ENCODE peak calls at places on chromosomes 11 and 22, in seven cellular contexts. S is SJSA1, C is A172, K is fibroblast of gingiva, M is right cardiac atrium, I is ELF-1, P is iPS DF 19.7. Q is an unnamed sample.

GRCh38 chr22:50125029-50125428 is 35.2 kb downstream of the MOV10L1 start:
- DNase-seq in C (no peak), S (peak; percentile 34), M (no peak), K (no peak), P (no peak), I (no peak), Q (no peak)

GRCh38 chr11:15114501-15115475 is at the start of gene INSC:
- DNase-seq in P (no peak), I (peak; percentile 18), K (peak; percentile 52), C (no peak), S (no peak), M (peak; percentile 67), Q (no peak)

GRCh38 chr11:120108154-120108784 is 29.6 kb downstream of the TRIM29 start:
- DNase-seq in C (peak; percentile 21), M (peak; percentile 84), S (peak; percentile 45), K (peak; percentile 32), P (no peak), I (peak; percentile 88), Q (no peak)

GRCh38 chr22:45818130-45819085 is 146.8 kb downstream of the ATXN10 start:
- DNase-seq in M (peak; percentile 63), S (no peak), K (no peak), P (no peak), C (no peak), I (peak; percentile 51), Q (no peak)

GRCh38 chr11:95556342-95557151 is 233.0 kb downstream of the FAM76B start:
- DNase-seq in S (no peak), P (no peak), C (no peak), M (no peak), K (peak; percentile 94), I (no peak), Q (peak; percentile 78)

GRCh38 chr11:6538456-6538855 is 41.4 kb downstream of the DNHD1 start:
- DNase-seq in C (no peak), K (no peak), S (no peak), P (no peak), I (peak; percentile 21), M (no peak), Q (no peak)

GRCh38 chr11:15201586-15201985 is 86.9 kb downstream of the INSC start:
- DNase-seq in P (no peak), C (no peak), S (peak; percentile 24), K (no peak), M (no peak), I (no peak), Q (no peak)

GRCh38 chr11:43648888-43649287 is 31.6 kb upstream of the HSD17B12 start:
- DNase-seq in P (no peak), K (no peak), I (no peak), C (no peak), S (no peak), M (no peak), Q (no peak)

GRCh38 chr11:126328001-126328390 is 24.1 kb downstream of the DCPS start:
- DNase-seq in I (no peak), C (no peak), M (no peak), S (no peak), P (no peak), K (no peak), Q (no peak)

GRCh38 chr22:36439481-36440271 is 41.8 kb downstream of the TXN2 start:
- DNase-seq in C (peak; percentile 84), P (no peak), M (peak; percentile 75), K (peak; percentile 83), S (peak; percentile 92), I (peak; percentile 73), Q (peak; percentile 86)

GRCh38 chr11:112161012-112161411 is 2.9 kb downstream of the IL18 start:
- DNase-seq in M (no peak), K (peak; percentile 2), C (no peak), P (no peak), S (no peak), I (no peak), Q (no peak)

GRCh38 chr11:72238040-72238450 is 5.9 kb downstream of the PHOX2A start:
- DNase-seq in P (peak; percentile 84), K (peak; percentile 50), M (peak; percentile 79), C (peak; percentile 45), S (no peak), I (peak; percentile 97), Q (no peak)

GRCh38 chr11:121248496-121248895 is 44.1 kb upstream of the SC5D start:
- DNase-seq in C (no peak), P (no peak), K (no peak), I (no peak), S (no peak), M (no peak), Q (no peak)

GRCh38 chr11:130206141-130206540 is 46.6 kb downstream of the ST14 start:
- DNase-seq in M (no peak), S (no peak), C (no peak), K (no peak), P (no peak), I (no peak), Q (no peak)

GRCh38 chr22:16957781-16958180 is 50.2 kb downstream of the GAB4 start:
- DNase-seq in I (no peak), M (no peak), C (no peak), K (no peak), S (peak; percentile 27), P (no peak), Q (no peak)

GRCh38 chr22:42895087-42895486 is 38.0 kb upstream of the ARFGAP3 start:
- DNase-seq in C (no peak), I (no peak), M (peak; percentile 43), S (no peak), K (no peak), P (no peak), Q (no peak)

GRCh38 chr11:23124249-23124648 is 264.0 kb upstream of the CCDC179 start:
- DNase-seq in M (no peak), S (no peak), K (no peak), P (no peak), I (no peak), C (peak; percentile 8), Q (no peak)

GRCh38 chr11:64518928-64519327 is 72.1 kb upstream of the SLC22A12 start:
- DNase-seq in I (no peak), C (no peak), M (no peak), S (no peak), P (no peak), K (no peak), Q (no peak)

GRCh38 chr11:47233989-47234668 is 14.5 kb downstream of the ACP2 start:
- DNase-seq in I (peak; percentile 50), K (peak; percentile 53), C (peak; percentile 82), P (no peak), S (peak; percentile 68), M (no peak), Q (no peak)

GRCh38 chr22:28710112-28710888 is 30.7 kb upstream of the TTC28 start:
- DNase-seq in I (no peak), P (no peak), C (peak; percentile 14), M (no peak), K (peak; percentile 86), S (no peak), Q (peak; percentile 68)

GRCh38 chr11:7967097-7967496 is 1.9 kb upstream of the NLRP10 start:
- DNase-seq in C (no peak), P (no peak), K (no peak), M (no peak), S (no peak), I (no peak), Q (no peak)

GRCh38 chr11:12201016-12201985 is 90.9 kb downstream of the MICAL2 start:
- DNase-seq in I (peak; percentile 82), P (no peak), C (peak; percentile 91), K (no peak), M (peak; percentile 91), S (peak; percentile 80), Q (peak; percentile 93)

GRCh38 chr22:45468872-45469572 is 33.7 kb upstream of the FBLN1 start:
- DNase-seq in P (no peak), M (no peak), S (no peak), C (peak; percentile 49), I (no peak), K (peak; percentile 86), Q (peak; percentile 68)

GRCh38 chr11:124892131-124892530 is 5.5 kb downstream of the ROBO4 start:
- DNase-seq in I (no peak), C (no peak), S (no peak), M (no peak), P (no peak), K (no peak), Q (no peak)

GRCh38 chr22:30969532-30970355 is 679 bp downstream of the TUG1 start:
- DNase-seq in K (peak; percentile 51), C (peak; percentile 10), M (no peak), I (peak; percentile 35), P (peak; percentile 3), S (peak; percentile 49), Q (no peak)

GRCh38 chr11:66335531-66336233 is 552 bp downstream of the RIN1 start:
- DNase-seq in K (peak; percentile 89), I (peak; percentile 56), S (peak; percentile 85), P (no peak), M (peak; percentile 69), C (peak; percentile 39), Q (no peak)

GRCh38 chr11:132114185-132114584 is 743.8 kb downstream of the NTM start:
- DNase-seq in M (peak; percentile 67), P (no peak), S (no peak), K (peak; percentile 53), C (peak; percentile 11), I (peak; percentile 70), Q (no peak)

GRCh38 chr11:101487775-101488174 is 96.0 kb downstream of the TRPC6 start:
- DNase-seq in P (no peak), M (no peak), K (peak; percentile 88), I (no peak), S (no peak), C (peak; percentile 4), Q (peak; percentile 76)

GRCh38 chr11:13836666-13837065 is 125.9 kb upstream of the SPON1 start:
- DNase-seq in K (no peak), P (no peak), M (no peak), I (no peak), S (no peak), C (peak; percentile 25), Q (no peak)

GRCh38 chr22:38112361-38112760 is 1.9 kb upstream of the BAIAP2L2 start:
- DNase-seq in I (no peak), M (peak; percentile 62), K (no peak), S (no peak), P (no peak), C (no peak), Q (no peak)

GRCh38 chr22:19057539-19057938 is 64.7 kb downstream of the DGCR2 start:
- DNase-seq in C (no peak), I (no peak), M (no peak), S (peak; percentile 22), P (no peak), K (no peak), Q (no peak)

GRCh38 chr11:10659339-10660216 is 34.0 kb downstream of the IRAG1 start:
- DNase-seq in P (no peak), S (peak; percentile 85), C (peak; percentile 78), I (peak; percentile 37), M (no peak), K (peak; percentile 81), Q (peak; percentile 92)

GRCh38 chr11:116262370-116262769 is 510.4 kb downstream of the BUD13 start:
- DNase-seq in S (no peak), K (no peak), P (no peak), I (no peak), M (no peak), C (no peak), Q (no peak)

GRCh38 chr11:111602865-111603632 is 800 bp downstream of the SIK2 start:
- DNase-seq in P (no peak), I (peak; percentile 62), S (no peak), C (peak; percentile 1), M (peak; percentile 78), K (peak; percentile 42), Q (no peak)

GRCh38 chr11:77035580-77035979 is 1.4 kb downstream of the B3GNT6 start:
- DNase-seq in M (no peak), K (no peak), C (no peak), P (no peak), S (no peak), I (no peak), Q (no peak)

GRCh38 chr11:102840018-102840417 is 3.4 kb downstream of the MMP3 start:
- DNase-seq in C (no peak), S (no peak), P (no peak), M (no peak), I (no peak), K (no peak), Q (no peak)

GRCh38 chr11:72242141-72242540 is 1.8 kb downstream of the PHOX2A start:
- DNase-seq in S (no peak), M (no peak), P (no peak), K (no peak), C (no peak), I (no peak), Q (no peak)

GRCh38 chr11:39992550-39992949 is 1466.9 kb downstream of the LRRC4C start:
- DNase-seq in K (no peak), P (no peak), S (no peak), C (no peak), M (no peak), I (no peak), Q (no peak)

Q was measured in BJ.